ENCODE peak calls at places on chromosomes 4 and X, in eight cellular contexts. K, D, A, I, V, F, B and U are unnamed samples.

GRCh38 chr4:102449751-102450352 is 51.3 kb upstream of the NFKB1 start:
- DNase-seq in K (no peak), D (peak; percentile 75), A (no peak), I (peak; percentile 42), V (peak; percentile 49), F (no peak), B (peak; percentile 18), U (no peak)

GRCh38 chr4:118259103-118259502 is 93.7 kb downstream of the PRSS12 start:
- DNase-seq in K (no peak), D (no peak), A (no peak), I (no peak), V (no peak), F (no peak), B (no peak), U (no peak)

GRCh38 chr4:60201052-60201673 is 999.0 kb upstream of the ADGRL3 start:
- DNase-seq in K (no peak), D (peak; percentile 63), A (no peak), I (peak; percentile 32), V (no peak), F (no peak), B (peak; percentile 48), U (no peak)

GRCh38 chr4:148057425-148058020 is 325.6 kb downstream of the ARHGAP10 start:
- DNase-seq in K (no peak), D (no peak), A (no peak), I (no peak), V (no peak), F (no peak), B (no peak), U (no peak)

GRCh38 chrX:110173192-110174175 is 144.4 kb downstream of the AMMECR1 start:
- DNase-seq in K (peak; percentile 69), D (peak; percentile 18), A (no peak), I (no peak), V (no peak), F (no peak), B (no peak), U (no peak)

GRCh38 chrX:75155454-75155829 is 641 bp downstream of the ABCB7 start:
- DNase-seq in K (no peak), D (peak; percentile 1), A (no peak), I (no peak), V (no peak), F (no peak), B (no peak), U (no peak)

GRCh38 chrX:9659571-9660195 is 106.0 kb downstream of the GPR143 start:
- DNase-seq in K (no peak), D (no peak), A (no peak), I (no peak), V (no peak), F (no peak), B (no peak), U (no peak)

GRCh38 chr4:7103599-7104365 is 35.9 kb upstream of the GRPEL1 start:
- DNase-seq in K (peak; percentile 89), D (no peak), A (peak; percentile 28), I (peak; percentile 9), V (no peak), F (no peak), B (no peak), U (no peak)

GRCh38 chr4:54542119-54542438 is 115.7 kb upstream of the KIT start:
- DNase-seq in K (no peak), D (no peak), A (no peak), I (no peak), V (no peak), F (no peak), B (no peak), U (no peak)

GRCh38 chrX:56569378-56570061 is 6.1 kb downstream of the UBQLN2 start:
- DNase-seq in K (no peak), D (no peak), A (no peak), I (no peak), V (no peak), F (no peak), B (no peak), U (no peak)

GRCh38 chr4:146975535-146975934 is 29.9 kb upstream of the TTC29 start:
- DNase-seq in K (no peak), D (no peak), A (no peak), I (no peak), V (no peak), F (no peak), B (no peak), U (no peak)

GRCh38 chrX:16578218-16578617 is 71.7 kb upstream of the S100G start:
- DNase-seq in K (no peak), D (peak; percentile 13), A (no peak), I (no peak), V (no peak), F (no peak), B (no peak), U (no peak)

GRCh38 chr4:8323947-8324555 is 54.5 kb downstream of the HTRA3 start:
- DNase-seq in K (peak; percentile 23), D (no peak), A (no peak), I (no peak), V (no peak), F (peak; percentile 46), B (no peak), U (no peak)

GRCh38 chr4:57607616-57608150 is 497.5 kb upstream of the IGFBP7 start:
- DNase-seq in K (no peak), D (no peak), A (no peak), I (no peak), V (no peak), F (no peak), B (no peak), U (no peak)

GRCh38 chr4:74930166-74930565 is 2.8 kb upstream of the PARM1 start:
- DNase-seq in K (no peak), D (no peak), A (no peak), I (no peak), V (no peak), F (no peak), B (no peak), U (no peak)

GRCh38 chrX:103063191-103063845 is 653 bp downstream of the BEX1 start:
- DNase-seq in K (no peak), D (peak; percentile 29), A (no peak), I (peak; percentile 2), V (no peak), F (no peak), B (peak; percentile 43), U (no peak)

GRCh38 chrX:53190363-53190960 is 34.5 kb downstream of the KDM5C start:
- DNase-seq in K (no peak), D (no peak), A (no peak), I (no peak), V (no peak), F (no peak), B (peak; percentile 56), U (no peak)

GRCh38 chrX:28582494-28582893 is 4.8 kb upstream of the IL1RAPL1 start:
- DNase-seq in K (no peak), D (peak; percentile 32), A (no peak), I (no peak), V (no peak), F (no peak), B (no peak), U (no peak)

GRCh38 chrX:119758682-119759332 is 419 bp downstream of the SOWAHD start:
- DNase-seq in K (peak; percentile 90), D (no peak), A (peak; percentile 51), I (no peak), V (peak; percentile 16), F (no peak), B (peak; percentile 54), U (no peak)

GRCh38 chr4:155541716-155542115 is 124.9 kb upstream of the GUCY1A1 start:
- DNase-seq in K (no peak), D (peak; percentile 54), A (no peak), I (no peak), V (no peak), F (no peak), B (no peak), U (no peak)

GRCh38 chrX:21725498-21725897 is 32.4 kb downstream of the SMPX start:
- DNase-seq in K (no peak), D (peak; percentile 57), A (no peak), I (peak; percentile 5), V (no peak), F (peak; percentile 9), B (no peak), U (no peak)

GRCh38 chrX:140038842-140039241 is 73.5 kb upstream of the CXorf66 start:
- DNase-seq in K (no peak), D (no peak), A (no peak), I (no peak), V (no peak), F (no peak), B (no peak), U (no peak)

GRCh38 chr4:42302348-42302747 is 94.9 kb upstream of the SHISA3 start:
- DNase-seq in K (no peak), D (peak; percentile 31), A (no peak), I (peak; percentile 20), V (no peak), F (no peak), B (peak; percentile 71), U (no peak)

GRCh38 chr4:3074078-3074845 is at the start of the genes HTT and HTT-AS:
- DNase-seq in K (peak; percentile 99), D (peak; percentile 94), A (peak; percentile 99), I (peak; percentile 92), V (peak; percentile 98), F (peak; percentile 74), B (peak; percentile 95), U (peak; percentile 87)
- TF ChIP-seq CTCF in K (no peak), D (no peak), A (no peak), I (no peak), V (no peak), F (peak; percentile 30), B (no peak), U (no peak)

DNA sequence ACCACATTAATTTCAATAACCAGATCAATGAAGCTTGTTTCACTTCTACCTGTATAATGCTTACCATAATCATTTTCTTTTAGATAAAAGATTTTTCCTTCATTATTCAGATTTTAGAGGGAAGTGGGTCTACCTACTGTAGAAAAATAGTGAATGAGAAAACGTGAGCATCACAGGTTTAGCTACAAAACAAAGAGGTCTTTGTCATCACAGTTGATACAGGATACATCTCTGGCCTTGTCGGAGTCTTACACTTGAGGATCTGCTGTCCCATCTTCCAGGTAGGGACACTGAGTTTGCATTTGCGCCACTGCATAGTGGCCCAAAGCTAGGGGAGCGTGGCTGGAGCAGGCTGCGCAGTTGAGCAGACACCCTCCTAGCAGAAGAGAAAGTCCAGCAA is 710 bp downstream of the CLDN24 start:
- DNase-seq in K (no peak), D (no peak), A (no peak), I (no peak), V (no peak), F (no peak), B (no peak), U (no peak)
- TF ChIP-seq CTCF in K (no peak), D (no peak), A (no peak), I (no peak), V (no peak), F (no peak), B (no peak), U (no peak)

DNA sequence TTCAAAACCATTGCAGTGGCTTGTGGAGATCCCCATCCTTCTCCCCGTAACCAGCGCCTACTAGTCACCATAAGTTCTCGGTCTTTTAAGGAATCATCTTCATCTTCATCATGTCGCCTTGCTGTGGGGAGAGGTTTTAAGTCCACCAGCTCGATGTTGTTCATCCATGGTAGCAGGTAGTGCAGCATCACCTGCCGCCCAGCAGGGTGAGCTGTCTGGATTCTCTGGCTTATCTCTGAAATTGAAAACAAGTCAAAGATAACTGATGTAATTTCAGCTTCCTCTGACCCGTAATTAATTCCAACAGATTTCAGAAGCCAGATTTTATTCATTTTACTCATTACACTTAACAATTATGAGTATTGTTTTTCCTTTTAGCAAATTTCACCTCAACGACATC is 67.4 kb downstream of the ZAR1 start:
- DNase-seq in K (no peak), D (no peak), A (no peak), I (peak; percentile 4), V (no peak), F (no peak), B (peak; percentile 20), U (no peak)
- TF ChIP-seq CTCF in K (no peak), D (no peak), A (no peak), I (peak; percentile 14), V (no peak), F (peak; percentile 46), B (peak; percentile 21), U (no peak)

GRCh38 chrX:19705196-19705769 is 182.1 kb downstream of the SH3KBP1 start:
- DNase-seq in K (no peak), D (peak; percentile 37), A (no peak), I (no peak), V (no peak), F (no peak), B (no peak), U (no peak)
- TF ChIP-seq CTCF in K (no peak), D (no peak), A (no peak), I (no peak), V (no peak), F (no peak), B (no peak), U (no peak)